ENCODE peak calls at places on chromosome 10, in seven cellular contexts. L is neural crest cell, T is tibial artery, D is IMR-90, Q is K562, H is suprapubic skin, J is A549. R is an unnamed sample.

GRCh38 chr10:132788180-132788830 is 2.4 kb upstream of the NKX6-2 start:
- DNase-seq in T (no peak), Q (no peak), H (no peak), J (peak; percentile 40), L (no peak), D (peak; percentile 16), R (no peak)

GRCh38 chr10:97532935-97533671 is 34.4 kb downstream of the UBTD1 start:
- DNase-seq in T (no peak), J (peak; percentile 28), Q (no peak), H (no peak), L (no peak), D (peak; percentile 61), R (no peak)

GRCh38 chr10:16967866-16968721 is 150.9 kb upstream of the RSU1 start:
- DNase-seq in D (peak; percentile 93), H (no peak), J (peak; percentile 24), L (peak; percentile 37), T (no peak), Q (no peak), R (no peak)

GRCh38 chr10:95336702-95337101 is 45.9 kb upstream of the PDLIM1 start:
- DNase-seq in J (no peak), T (no peak), D (no peak), L (no peak), H (no peak), Q (peak; percentile 23), R (no peak)

GRCh38 chr10:51918921-51919325 is 219.5 kb upstream of the CSTF2T start:
- DNase-seq in H (no peak), L (no peak), T (no peak), D (no peak), Q (no peak), J (no peak), R (no peak)

GRCh38 chr10:97718659-97719142 is 5.2 kb downstream of the MARVELD1 start:
- DNase-seq in D (no peak), L (no peak), H (peak; percentile 92), Q (no peak), T (no peak), J (peak; percentile 41), R (no peak)

GRCh38 chr10:62082729-62083412 is 181.4 kb downstream of the ARID5B start:
- DNase-seq in J (no peak), Q (no peak), T (no peak), H (no peak), L (no peak), D (peak; percentile 74), R (no peak)

GRCh38 chr10:102580230-102580629 is 64.0 kb upstream of the TRIM8 start:
- DNase-seq in L (no peak), T (no peak), H (no peak), Q (no peak), D (peak; percentile 93), J (no peak), R (no peak)

GRCh38 chr10:69097729-69098128 is 9.8 kb downstream of the SRGN start:
- DNase-seq in T (no peak), H (no peak), J (no peak), L (no peak), D (no peak), Q (no peak), R (no peak)

GRCh38 chr10:72162978-72163377 is 52.8 kb upstream of the ANAPC16 start:
- DNase-seq in H (no peak), J (no peak), L (no peak), D (peak; percentile 74), Q (no peak), T (no peak), R (no peak)

GRCh38 chr10:118835682-118836326 is 81.0 kb upstream of the CACUL1 start:
- DNase-seq in Q (no peak), D (no peak), T (no peak), H (no peak), J (peak; percentile 35), L (no peak), R (no peak)

GRCh38 chr10:79178614-79179403 is 110.0 kb downstream of the ZMIZ1 start:
- DNase-seq in J (no peak), D (peak; percentile 93), L (no peak), Q (peak; percentile 98), T (no peak), H (no peak), R (no peak)

GRCh38 chr10:58014436-58014835 is 253.3 kb downstream of the IPMK start:
- DNase-seq in Q (no peak), H (no peak), T (no peak), L (no peak), J (no peak), D (peak; percentile 35), R (no peak)

GRCh38 chr10:24209946-24210491 is 1.1 kb downstream of the KIAA1217 start:
- DNase-seq in T (no peak), D (peak; percentile 71), H (no peak), J (peak; percentile 14), Q (no peak), L (no peak), R (no peak)

GRCh38 chr10:61901829-61902447 is 439 bp downstream of the ARID5B start:
- DNase-seq in T (no peak), Q (peak; percentile 41), H (no peak), D (no peak), J (peak; percentile 51), L (peak; percentile 18), R (no peak)

GRCh38 chr10:62043493-62043938 is 142.0 kb downstream of the ARID5B start:
- DNase-seq in J (no peak), Q (no peak), L (no peak), D (peak; percentile 82), T (no peak), H (no peak), R (no peak)

GRCh38 chr10:116960066-116960465 is 44.9 kb downstream of the SHTN1 start:
- DNase-seq in L (no peak), T (no peak), Q (no peak), D (peak; percentile 49), H (no peak), J (no peak), R (no peak)

GRCh38 chr10:132785433-132786278 is at the start of gene NKX6-2:
- DNase-seq in Q (no peak), D (no peak), L (no peak), H (no peak), J (no peak), T (no peak), R (no peak)

GRCh38 chr10:47031953-47032465 is 120.8 kb downstream of the PTPN20 start:
- DNase-seq in H (peak; percentile 74), J (no peak), T (peak; percentile 81), D (peak; percentile 41), L (no peak), Q (no peak), R (no peak)

GRCh38 chr10:62843591-62843990 is 27.4 kb upstream of the EGR2 start:
- DNase-seq in T (no peak), J (no peak), D (no peak), Q (no peak), H (no peak), L (no peak), R (no peak)

GRCh38 chr10:116566932-116567331 is 21.2 kb downstream of the PNLIP start:
- DNase-seq in Q (no peak), L (no peak), D (no peak), T (no peak), H (no peak), J (no peak), R (no peak)

GRCh38 chr10:125114761-125115391 is 45.5 kb downstream of the CTBP2 start:
- DNase-seq in T (no peak), H (peak; percentile 36), Q (peak; percentile 36), L (no peak), D (no peak), J (no peak), R (no peak)

GRCh38 chr10:125982256-125982948 is 86.0 kb downstream of the FANK1 start:
- DNase-seq in H (no peak), J (peak; percentile 35), Q (peak; percentile 17), L (peak; percentile 35), T (no peak), D (peak; percentile 74), R (no peak)

GRCh38 chr10:123800299-123800698 is 91.3 kb downstream of the CPXM2 start:
- DNase-seq in T (no peak), J (no peak), D (no peak), H (no peak), L (no peak), Q (peak; percentile 63), R (no peak)

GRCh38 chr10:92696606-92697383 is 7.0 kb downstream of the HHEX start:
- DNase-seq in L (no peak), D (no peak), H (no peak), Q (peak; percentile 69), T (no peak), J (peak; percentile 44), R (no peak)
- TF ChIP-seq CTCF in L (no peak), D (no peak), H (no peak), Q (peak; percentile 28), T (no peak), J (no peak), R (no peak)

GRCh38 chr10:34526758-34527730 is 288.1 kb downstream of the PARD3 start:
- DNase-seq in L (no peak), J (peak; percentile 72), H (no peak), D (peak; percentile 98), Q (no peak), T (no peak), R (no peak)
- TF ChIP-seq CTCF in L (no peak), J (peak; percentile 71), H (no peak), D (peak; percentile 57), Q (no peak), T (no peak), R (no peak)

GRCh38 chr10:32961343-32961891 is 3.4 kb upstream of the ITGB1 start:
- DNase-seq in Q (no peak), H (no peak), T (no peak), D (no peak), J (no peak), L (no peak), R (no peak)
- TF ChIP-seq CTCF in Q (no peak), H (no peak), T (no peak), D (no peak), J (no peak), L (no peak), R (no peak)

GRCh38 chr10:92567952-92568600 is 5.8 kb downstream of the IDE start:
- DNase-seq in H (no peak), Q (no peak), T (no peak), D (peak; percentile 72), L (no peak), J (no peak), R (no peak)
- TF ChIP-seq CTCF in H (no peak), Q (no peak), T (no peak), D (no peak), L (no peak), J (no peak), R (no peak)

R was measured in CD14-positive monocyte.